ENCODE peak calls at places on chromosomes 7 and 10, in seven cellular contexts. P is ovary; A is upper lobe of right lung; W is A549; H is CD8-positive, alpha-beta memory T cell; Y is GM23248; Z is heart left ventricle. B is an unnamed sample.

GRCh38 chr7:157490465-157490912 is 153.7 kb downstream of the DNAJB6 start:
- DNase-seq in A (peak), P (no peak), H (peak), Y (peak), Z (no peak), W (peak), B (no peak)

GRCh38 chr10:5071411-5072198 is 22.6 kb upstream of the AKR1C3 start:
- DNase-seq in W (peak), H (no peak), P (peak), Y (peak), Z (peak), A (no peak), B (peak)

GRCh38 chr7:958221-959200 is 4.0 kb upstream of the ADAP1 start:
- DNase-seq in P (no peak), Z (peak), A (peak), W (no peak), H (no peak), Y (no peak), B (no peak)

GRCh38 chr7:107563072-107563760 is 504 bp downstream of the COG5 start:
- DNase-seq in H (no peak), P (no peak), A (no peak), Y (no peak), W (peak), Z (no peak), B (no peak)

GRCh38 chr7:80458822-80459725 is 52.8 kb downstream of the GNAT3 start:
- DNase-seq in H (no peak), A (no peak), W (no peak), Z (no peak), P (no peak), Y (no peak), B (no peak)

GRCh38 chr10:130226012-130226411 is 89.8 kb downstream of the GLRX3 start:
- DNase-seq in Z (no peak), W (no peak), Y (no peak), A (peak), P (no peak), H (no peak), B (peak)

GRCh38 chr7:38428040-38428439 is 154.6 kb upstream of the TARP start:
- DNase-seq in Y (peak), P (no peak), H (no peak), A (no peak), W (no peak), Z (no peak), B (no peak)

GRCh38 chr10:72455889-72456588 is 101.3 kb upstream of the DNAJB12 start:
- DNase-seq in Y (peak), A (no peak), P (no peak), H (no peak), W (no peak), Z (no peak), B (no peak)

GRCh38 chr7:148540041-148540738 is 50.4 kb upstream of the C7orf33 start:
- DNase-seq in W (peak), H (no peak), Z (peak), A (no peak), P (peak), Y (peak), B (peak)

GRCh38 chr7:2710256-2710655 is 22.3 kb downstream of the AMZ1 start:
- DNase-seq in W (no peak), H (peak), Z (no peak), Y (no peak), A (no peak), P (no peak), B (no peak)

GRCh38 chr10:27659786-27660185 is 85.8 kb downstream of the MKX start:
- DNase-seq in H (no peak), P (no peak), W (no peak), Z (no peak), A (no peak), Y (no peak), B (no peak)

GRCh38 chr7:26624839-26625238 is 239.6 kb downstream of the SKAP2 start:
- DNase-seq in Y (no peak), W (no peak), H (no peak), A (no peak), Z (no peak), P (no peak), B (no peak)

GRCh38 chr10:57168703-57169240 is 807.7 kb upstream of the ZWINT start:
- DNase-seq in A (no peak), Y (no peak), W (no peak), H (no peak), Z (no peak), P (no peak), B (no peak)

GRCh38 chr7:128869138-128869943 is 6.7 kb downstream of the ATP6V1F start:
- DNase-seq in Y (peak), W (peak), Z (peak), H (peak), P (peak), A (peak), B (no peak)

GRCh38 chr7:84042110-84042539 is 152.5 kb downstream of the SEMA3A start:
- DNase-seq in H (no peak), A (no peak), Y (peak), Z (no peak), P (no peak), W (peak), B (no peak)

GRCh38 chr10:101007915-101008822 is 8.6 kb downstream of the LZTS2 start:
- DNase-seq in W (no peak), H (no peak), Z (no peak), A (no peak), Y (peak), P (no peak), B (no peak)

GRCh38 chr7:93890041-93890463 is 501 bp downstream of the TFPI2 start:
- DNase-seq in P (peak), Y (peak), A (peak), W (peak), Z (peak), H (no peak), B (no peak)

GRCh38 chr7:2499719-2500430 is 19.7 kb upstream of the LFNG start:
- DNase-seq in Y (no peak), A (no peak), Z (no peak), H (no peak), P (no peak), W (no peak), B (no peak)

GRCh38 chr10:63631971-63632370 is 110.8 kb downstream of the REEP3 start:
- DNase-seq in P (no peak), W (no peak), A (no peak), Z (no peak), H (no peak), Y (peak), B (no peak)

GRCh38 chr7:133861876-133862275 is 265.3 kb upstream of the LRGUK start:
- DNase-seq in P (no peak), H (no peak), A (no peak), Y (no peak), W (no peak), Z (no peak), B (no peak)

GRCh38 chr10:9681655-9682054 is 1336.0 kb upstream of the CELF2 start:
- DNase-seq in H (no peak), P (no peak), W (no peak), Z (no peak), A (no peak), Y (no peak), B (no peak)

GRCh38 chr7:105003275-105003674 is 10.7 kb upstream of the KMT2E start:
- DNase-seq in H (no peak), Y (peak), A (no peak), P (peak), W (peak), Z (no peak), B (no peak)

DNA sequence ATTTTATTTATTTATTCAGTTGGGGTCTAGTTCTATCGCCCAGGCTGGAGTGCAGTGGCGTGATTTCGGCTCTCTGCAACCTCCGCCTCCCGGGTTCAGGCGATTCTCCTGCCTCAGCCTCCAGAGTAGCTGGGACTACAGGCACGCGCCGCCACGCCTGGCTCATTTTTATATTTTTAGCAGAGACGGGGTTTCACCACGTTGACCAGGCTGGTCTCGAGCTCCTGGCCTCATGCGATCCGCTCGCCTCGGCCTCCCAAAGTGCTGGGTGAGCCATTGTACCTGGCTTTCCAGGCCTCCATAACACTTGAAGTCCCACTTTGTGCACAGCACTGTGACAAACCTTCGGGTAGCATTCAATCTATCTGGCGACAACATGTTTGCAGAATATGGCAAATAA is 1.0 kb upstream of the DCLRE1C start:
- DNase-seq in W (no peak), H (no peak), P (no peak), Z (no peak), A (no peak), Y (no peak), B (no peak)
- H3K27ac ChIP-seq in W (peak), H (peak), P (no peak), Z (peak), A (no peak), Y (peak), B (no peak)

GRCh38 chr10:29857843-29858242 is 201.5 kb downstream of the JCAD start:
- DNase-seq in H (no peak), Z (no peak), Y (no peak), A (no peak), W (no peak), P (no peak), B (no peak)

GRCh38 chr10:29859521-29860130 is 199.8 kb downstream of the JCAD start:
- DNase-seq in A (no peak), H (no peak), P (no peak), Z (no peak), W (no peak), Y (peak), B (no peak)

GRCh38 chr10:29860159-29860558 is 199.2 kb downstream of the JCAD start:
- DNase-seq in H (no peak), P (no peak), W (no peak), Y (peak), A (no peak), Z (no peak), B (no peak)

GRCh38 chr10:29856295-29856694 is 203.1 kb downstream of the JCAD start:
- DNase-seq in Y (no peak), W (no peak), Z (no peak), H (no peak), P (no peak), A (no peak), B (no peak)

GRCh38 chr10:29858352-29859267 is 200.8 kb downstream of the JCAD start:
- DNase-seq in P (peak), A (peak), H (no peak), Z (peak), W (peak), Y (peak), B (peak)
- H3K27ac ChIP-seq in P (no peak), A (no peak), H (no peak), Z (peak), W (peak), Y (no peak), B (no peak)

DNA sequence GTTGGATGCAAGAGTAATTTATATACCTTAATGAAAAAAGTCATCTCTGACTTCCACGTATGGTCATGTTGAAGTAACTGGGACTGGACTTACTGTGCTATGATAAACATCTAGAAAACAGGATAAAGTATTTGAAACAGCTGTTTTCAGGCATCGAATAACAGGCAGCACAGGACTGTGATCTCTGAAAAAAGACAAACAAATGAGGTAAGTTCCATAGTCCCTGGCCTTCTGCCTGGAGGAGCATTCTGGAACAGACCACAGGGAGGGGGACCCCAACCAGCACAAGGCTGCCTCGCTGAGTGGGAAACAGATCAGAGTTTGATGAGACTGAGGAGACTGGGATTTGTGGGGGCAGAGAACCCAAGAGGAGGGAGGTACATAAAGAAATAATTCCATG is 89.1 kb upstream of the HABP2 start:
- DNase-seq in Z (no peak), Y (peak), P (no peak), H (no peak), W (no peak), A (no peak), B (no peak)
- H3K27ac ChIP-seq in Z (no peak), Y (no peak), P (no peak), H (no peak), W (no peak), A (no peak), B (peak)

DNA sequence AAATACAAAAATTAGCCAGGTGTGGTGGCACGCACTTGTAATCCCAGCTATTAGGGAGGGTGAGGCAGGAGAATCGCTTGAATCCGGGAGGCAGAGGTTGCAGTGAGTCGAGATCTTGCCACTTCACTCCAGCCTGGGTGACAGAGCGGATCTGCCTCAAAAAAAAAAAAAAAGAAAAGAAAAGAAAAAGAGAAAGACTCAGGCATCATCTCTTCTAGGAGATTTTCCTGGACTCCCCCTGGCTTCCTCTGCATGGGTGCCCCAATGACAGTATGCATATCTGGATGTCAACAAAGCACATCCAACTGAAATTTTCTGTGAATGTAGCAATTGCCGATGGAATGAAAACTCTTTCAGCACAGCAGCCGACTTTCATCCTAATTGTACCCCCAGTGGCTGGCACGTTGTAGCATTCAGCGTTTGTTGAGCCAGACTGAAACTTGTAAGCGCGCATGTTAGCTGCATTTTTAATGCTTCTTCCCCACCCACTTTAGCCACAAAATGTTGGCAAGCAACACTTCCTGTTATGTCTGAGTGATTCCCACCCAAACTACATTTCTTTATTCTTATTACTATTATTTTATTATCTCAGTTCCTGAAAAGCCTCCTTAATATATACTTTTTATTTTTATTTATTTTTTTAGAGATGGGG is 70.2 kb downstream of the PRTFDC1 start:
- DNase-seq in A (no peak), H (peak), W (no peak), Z (no peak), Y (peak), P (no peak), B (no peak)
- H3K27ac ChIP-seq in A (no peak), H (no peak), W (no peak), Z (no peak), Y (no peak), P (no peak), B (no peak)

DNA sequence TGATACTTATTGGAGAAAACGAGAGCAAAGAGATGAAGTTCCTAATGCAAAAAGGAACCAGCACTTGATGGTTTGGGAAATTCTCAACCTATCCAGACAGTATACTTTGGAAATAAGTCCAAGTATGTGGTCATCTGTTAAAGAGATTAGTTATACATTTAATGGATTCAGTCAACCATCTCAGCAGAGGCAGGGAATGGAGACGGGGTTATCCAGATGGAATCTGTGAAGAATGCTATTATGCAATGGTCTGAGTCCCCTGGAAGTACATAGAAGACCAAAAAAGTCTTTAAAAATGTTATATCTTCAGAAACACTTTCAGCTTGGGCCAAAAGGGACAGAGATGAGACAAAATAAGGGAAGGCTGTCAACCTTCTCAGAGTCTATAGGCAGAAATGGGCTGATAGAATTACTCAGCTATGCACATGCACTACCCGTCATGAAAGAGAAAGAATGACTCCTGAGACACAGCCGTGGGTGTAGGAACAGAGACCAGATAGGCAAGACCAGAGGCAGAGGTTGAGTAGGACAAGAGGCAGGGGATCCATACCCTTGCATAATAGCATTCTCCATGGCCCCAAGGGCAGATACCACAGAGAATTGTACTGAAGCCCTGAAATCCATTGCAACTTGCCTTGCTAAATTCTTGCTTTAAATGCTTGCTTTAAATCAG is 738.8 kb upstream of the POT1 start:
- DNase-seq in H (no peak), A (no peak), Y (no peak), W (no peak), P (no peak), Z (no peak), B (no peak)
- H3K27ac ChIP-seq in H (no peak), A (no peak), Y (no peak), W (no peak), P (no peak), Z (no peak), B (no peak)

B was measured in right lobe of liver.